ENCODE peak calls at places on chromosomes 6 and 20, in four cellular contexts. I, V, C and F are unnamed samples.

GRCh38 chr6:17705428-17705777 is 1.3 kb downstream of the NUP153 start:
- DNase-seq in I (no peak), V (no peak), C (no peak), F (no peak)

GRCh38 chr20:32585011-32585518 is at the start of gene NOL4L:
- DNase-seq in I (peak), V (no peak), C (peak), F (no peak)

GRCh38 chr6:161284653-161285052 is 10.8 kb upstream of the AGPAT4 start:
- DNase-seq in I (no peak), V (no peak), C (no peak), F (no peak)

GRCh38 chr6:5128351-5128750 is 43.2 kb downstream of the PPP1R3G start:
- DNase-seq in I (no peak), V (no peak), C (no peak), F (no peak)

GRCh38 chr20:1327241-1327653 is 1.7 kb downstream of the SDCBP2 start:
- DNase-seq in I (no peak), V (peak), C (no peak), F (no peak)

GRCh38 chr20:53870426-53871199 is 199.8 kb downstream of the BCAS1 start:
- DNase-seq in I (no peak), V (no peak), C (no peak), F (no peak)

GRCh38 chr6:113672691-113673149 is 184.4 kb upstream of the MARCKS start:
- DNase-seq in I (no peak), V (peak), C (no peak), F (no peak)

GRCh38 chr6:157586088-157586414 is 205.1 kb downstream of the ZDHHC14 start:
- DNase-seq in I (no peak), V (no peak), C (no peak), F (no peak)

GRCh38 chr6:134432036-134432435 is 114.1 kb upstream of the SGK1 start:
- DNase-seq in I (no peak), V (no peak), C (no peak), F (no peak)

GRCh38 chr6:137550527-137550926 is 56.3 kb upstream of the OLIG3 start:
- DNase-seq in I (no peak), V (no peak), C (no peak), F (no peak)

GRCh38 chr6:30769088-30769852 is 24.9 kb upstream of the IER3 start:
- DNase-seq in I (peak), V (peak), C (no peak), F (no peak)

GRCh38 chr6:161418458-161418945 is 144.6 kb upstream of the AGPAT4 start:
- DNase-seq in I (peak), V (no peak), C (peak), F (peak)

GRCh38 chr6:139730340-139730974 is 356.0 kb upstream of the CITED2 start:
- DNase-seq in I (no peak), V (no peak), C (no peak), F (no peak)

GRCh38 chr6:7107578-7108195 is at the start of gene RREB1:
- DNase-seq in I (peak), V (peak), C (no peak), F (peak)

GRCh38 chr20:63791497-63792156 is 39.4 kb downstream of the ZBTB46 start:
- DNase-seq in I (no peak), V (no peak), C (no peak), F (no peak)

GRCh38 chr20:18504479-18505060 is 3.2 kb upstream of the SEC23B start:
- DNase-seq in I (no peak), V (peak), C (no peak), F (no peak)

GRCh38 chr20:57902478-57902877 is 192.7 kb upstream of the PMEPA1 start:
- DNase-seq in I (no peak), V (no peak), C (no peak), F (no peak)

GRCh38 chr6:1136415-1136774 is 175.5 kb upstream of the FOXQ1 start:
- DNase-seq in I (no peak), V (no peak), C (peak), F (no peak)

GRCh38 chr20:25544316-25544715 is 41.0 kb downstream of the NINL start:
- DNase-seq in I (no peak), V (no peak), C (no peak), F (no peak)

GRCh38 chr6:11854418-11855165 is 76.0 kb upstream of the ADTRP start:
- DNase-seq in I (no peak), V (no peak), C (no peak), F (no peak)

GRCh38 chr6:52491203-52492069 is 71.3 kb downstream of the EFHC1 start:
- DNase-seq in I (no peak), V (no peak), C (no peak), F (no peak)

GRCh38 chr6:166032366-166033171 is 135.1 kb downstream of the TBXT start:
- DNase-seq in I (no peak), V (no peak), C (no peak), F (no peak)

GRCh38 chr20:14526891-14527290 is 189.5 kb upstream of the FLRT3 start:
- DNase-seq in I (no peak), V (no peak), C (no peak), F (no peak)

GRCh38 chr6:22062807-22063408 is 233.9 kb downstream of the PRL start:
- DNase-seq in I (no peak), V (peak), C (peak), F (peak)

GRCh38 chr20:8796088-8796665 is 272.7 kb upstream of the PLCB4 start:
- DNase-seq in I (no peak), V (no peak), C (no peak), F (no peak)